ENCODE peak calls at places on chromosome 21, in five cellular contexts. C is cardiac fibroblast; W is stimulated activated CD8-positive, alpha-beta memory T cell treated with anti-CD3 and anti-CD28 coated beads, Interleukin-7, amount 100 ng/mL, for 1 hour; Y is endothelial cell of umbilical vein; V is MCF 10A. N is an unnamed sample.

GRCh38 chr21:45266518-45267389 is 20.9 kb downstream of the POFUT2 start:
- DNase-seq in C (no peak), W (no peak), Y (no peak), V (no peak), N (no peak)

GRCh38 chr21:45033791-45034555 is 40.4 kb upstream of the ADARB1 start:
- DNase-seq in C (peak; percentile 68), W (no peak), Y (no peak), V (peak; percentile 18), N (no peak)

GRCh38 chr21:33968082-33968997 is 52.7 kb upstream of the ATP5PO start:
- DNase-seq in C (peak; percentile 80), W (no peak), Y (peak; percentile 97), V (peak; percentile 55), N (peak; percentile 86)

GRCh38 chr21:46128106-46128982 is 27.0 kb downstream of the FTCD start:
- DNase-seq in C (no peak), W (no peak), Y (no peak), V (no peak), N (no peak)

GRCh38 chr21:26165331-26165730 is 5.2 kb downstream of the APP start:
- DNase-seq in C (no peak), W (no peak), Y (no peak), V (peak; percentile 59), N (no peak)

GRCh38 chr21:36663033-36663855 is 35.7 kb upstream of the SIM2 start:
- DNase-seq in C (peak; percentile 21), W (no peak), Y (no peak), V (peak; percentile 28), N (no peak)

GRCh38 chr21:41399401-41399800 is 26.6 kb upstream of the MX1 start:
- DNase-seq in C (no peak), W (no peak), Y (no peak), V (no peak), N (no peak)

GRCh38 chr21:31366825-31367224 is 22.8 kb upstream of the TIAM1 start:
- DNase-seq in C (peak; percentile 90), W (no peak), Y (no peak), V (peak; percentile 97), N (peak; percentile 80)

GRCh38 chr21:25967566-25968438 is 202.8 kb downstream of the APP start:
- DNase-seq in C (peak; percentile 56), W (no peak), Y (peak; percentile 88), V (peak; percentile 9), N (no peak)

GRCh38 chr21:38911523-38912354 is 106.0 kb downstream of the ETS2 start:
- DNase-seq in C (no peak), W (no peak), Y (no peak), V (peak; percentile 53), N (no peak)